ENCODE peak calls at places on chromosome 6, in six cellular contexts. One of them, this sample, is unnamed.

GRCh38 chr6:124002377-124003081 is 198.9 kb downstream of the NKAIN2 start:
- DNase-seq in cardiac muscle cell: no peak
- DNase-seq in astrocyte of the spinal cord: peak
- DNase-seq in HCT116: no peak
- DNase-seq in HTR-8/SVneo: no peak
- DNase-seq in GM03348: no peak
- DNase-seq in this sample: no peak

GRCh38 chr6:44831002-44831610 is 443.6 kb downstream of the CDC5L start:
- DNase-seq in cardiac muscle cell: peak
- DNase-seq in astrocyte of the spinal cord: peak
- DNase-seq in HCT116: no peak
- DNase-seq in HTR-8/SVneo: peak
- DNase-seq in GM03348: peak
- DNase-seq in this sample: no peak

GRCh38 chr6:154298297-154298696 is 58.3 kb downstream of the IPCEF1 start:
- DNase-seq in cardiac muscle cell: peak
- DNase-seq in astrocyte of the spinal cord: peak
- DNase-seq in HCT116: no peak
- DNase-seq in HTR-8/SVneo: no peak
- DNase-seq in GM03348: no peak
- DNase-seq in this sample: no peak

GRCh38 chr6:24859132-24859531 is 60.4 kb upstream of the ARMH2 start:
- DNase-seq in cardiac muscle cell: no peak
- DNase-seq in astrocyte of the spinal cord: no peak
- DNase-seq in HCT116: no peak
- DNase-seq in HTR-8/SVneo: no peak
- DNase-seq in GM03348: no peak
- DNase-seq in this sample: no peak

GRCh38 chr6:44494011-44494501 is 106.5 kb downstream of the CDC5L start:
- DNase-seq in cardiac muscle cell: peak
- DNase-seq in astrocyte of the spinal cord: peak
- DNase-seq in HCT116: peak
- DNase-seq in HTR-8/SVneo: peak
- DNase-seq in GM03348: peak
- DNase-seq in this sample: peak

GRCh38 chr6:111605100-111605748 is 454 bp downstream of the TRAF3IP2 start:
- DNase-seq in cardiac muscle cell: peak
- DNase-seq in astrocyte of the spinal cord: peak
- DNase-seq in HCT116: no peak
- DNase-seq in HTR-8/SVneo: peak
- DNase-seq in GM03348: peak
- DNase-seq in this sample: peak

GRCh38 chr6:42251500-42251899 is 33.8 kb upstream of the MRPS10 start:
- DNase-seq in cardiac muscle cell: no peak
- DNase-seq in astrocyte of the spinal cord: peak
- DNase-seq in HCT116: no peak
- DNase-seq in HTR-8/SVneo: no peak
- DNase-seq in GM03348: peak
- DNase-seq in this sample: no peak

GRCh38 chr6:108719477-108719876 is 128.7 kb upstream of the ARMC2 start:
- DNase-seq in cardiac muscle cell: no peak
- DNase-seq in astrocyte of the spinal cord: no peak
- DNase-seq in HCT116: no peak
- DNase-seq in HTR-8/SVneo: no peak
- DNase-seq in GM03348: no peak
- DNase-seq in this sample: no peak

GRCh38 chr6:11705069-11705468 is 73.5 kb downstream of the ADTRP start:
- DNase-seq in cardiac muscle cell: no peak
- DNase-seq in astrocyte of the spinal cord: no peak
- DNase-seq in HCT116: no peak
- DNase-seq in HTR-8/SVneo: no peak
- DNase-seq in GM03348: no peak
- DNase-seq in this sample: no peak

GRCh38 chr6:161031721-161032495 is 40.3 kb downstream of the MAP3K4 start:
- DNase-seq in cardiac muscle cell: peak
- DNase-seq in astrocyte of the spinal cord: peak
- DNase-seq in HCT116: no peak
- DNase-seq in HTR-8/SVneo: no peak
- DNase-seq in GM03348: peak
- DNase-seq in this sample: no peak

GRCh38 chr6:107957165-107957908 is 671 bp downstream of the SEC63 start:
- DNase-seq in cardiac muscle cell: peak
- DNase-seq in astrocyte of the spinal cord: peak
- DNase-seq in HCT116: no peak
- DNase-seq in HTR-8/SVneo: peak
- DNase-seq in GM03348: peak
- DNase-seq in this sample: no peak

GRCh38 chr6:156994215-156995076 is 217.3 kb downstream of the ARID1B start:
- DNase-seq in cardiac muscle cell: no peak
- DNase-seq in astrocyte of the spinal cord: no peak
- DNase-seq in HCT116: no peak
- DNase-seq in HTR-8/SVneo: no peak
- DNase-seq in GM03348: no peak
- DNase-seq in this sample: no peak

GRCh38 chr6:115078555-115078954 is 735.7 kb upstream of the HS3ST5 start:
- DNase-seq in cardiac muscle cell: no peak
- DNase-seq in astrocyte of the spinal cord: no peak
- DNase-seq in HCT116: no peak
- DNase-seq in HTR-8/SVneo: no peak
- DNase-seq in GM03348: no peak
- DNase-seq in this sample: no peak

GRCh38 chr6:155185544-155185943 is 78.3 kb upstream of the CLDN20 start:
- DNase-seq in cardiac muscle cell: peak
- DNase-seq in astrocyte of the spinal cord: peak
- DNase-seq in HCT116: peak
- DNase-seq in HTR-8/SVneo: peak
- DNase-seq in GM03348: peak
- DNase-seq in this sample: peak

GRCh38 chr6:75291331-75291730 is 6.7 kb upstream of the TMEM30A start:
- DNase-seq in cardiac muscle cell: no peak
- DNase-seq in astrocyte of the spinal cord: no peak
- DNase-seq in HCT116: no peak
- DNase-seq in HTR-8/SVneo: no peak
- DNase-seq in GM03348: no peak
- DNase-seq in this sample: no peak

GRCh38 chr6:4258733-4259132 is 123.4 kb upstream of the ECI2 start:
- DNase-seq in cardiac muscle cell: no peak
- DNase-seq in astrocyte of the spinal cord: no peak
- DNase-seq in HCT116: no peak
- DNase-seq in HTR-8/SVneo: no peak
- DNase-seq in GM03348: no peak
- DNase-seq in this sample: no peak

GRCh38 chr6:148291876-148292275 is 50.8 kb upstream of the SASH1 start:
- DNase-seq in cardiac muscle cell: no peak
- DNase-seq in astrocyte of the spinal cord: no peak
- DNase-seq in HCT116: no peak
- DNase-seq in HTR-8/SVneo: no peak
- DNase-seq in GM03348: peak
- DNase-seq in this sample: no peak

GRCh38 chr6:1081566-1081965 is 230.3 kb upstream of the FOXQ1 start:
- DNase-seq in cardiac muscle cell: no peak
- DNase-seq in astrocyte of the spinal cord: no peak
- DNase-seq in HCT116: no peak
- DNase-seq in HTR-8/SVneo: no peak
- DNase-seq in GM03348: peak
- DNase-seq in this sample: no peak

GRCh38 chr6:89984926-89985743 is 90.9 kb downstream of the GJA10 start:
- DNase-seq in cardiac muscle cell: peak
- DNase-seq in astrocyte of the spinal cord: peak
- DNase-seq in HCT116: no peak
- DNase-seq in HTR-8/SVneo: peak
- DNase-seq in GM03348: peak
- DNase-seq in this sample: peak

GRCh38 chr6:142262231-142262630 is 39.6 kb upstream of the ADGRG6 start:
- DNase-seq in cardiac muscle cell: no peak
- DNase-seq in astrocyte of the spinal cord: no peak
- DNase-seq in HCT116: no peak
- DNase-seq in HTR-8/SVneo: no peak
- DNase-seq in GM03348: no peak
- DNase-seq in this sample: no peak

GRCh38 chr6:119347466-119348307 is 1.9 kb downstream of the MAN1A1 start:
- DNase-seq in cardiac muscle cell: no peak
- DNase-seq in astrocyte of the spinal cord: no peak
- DNase-seq in HCT116: no peak
- DNase-seq in HTR-8/SVneo: no peak
- DNase-seq in GM03348: peak
- DNase-seq in this sample: peak

GRCh38 chr6:2839195-2839981 is 2.3 kb downstream of the SERPINB1 start:
- DNase-seq in cardiac muscle cell: peak
- DNase-seq in astrocyte of the spinal cord: peak
- DNase-seq in HCT116: peak
- DNase-seq in HTR-8/SVneo: peak
- DNase-seq in GM03348: no peak
- DNase-seq in this sample: no peak

GRCh38 chr6:123997223-123997622 is 193.6 kb downstream of the NKAIN2 start:
- DNase-seq in cardiac muscle cell: no peak
- DNase-seq in astrocyte of the spinal cord: no peak
- DNase-seq in HCT116: no peak
- DNase-seq in HTR-8/SVneo: no peak
- DNase-seq in GM03348: no peak
- DNase-seq in this sample: no peak

This sample was measured in PC-9.